ENCODE peak calls at places on chromosomes 4 and X, in six cellular contexts. K is H1, D is SK-N-SH, Q is K562, S is Panc1, W is GM12878. F is an unnamed sample.

GRCh38 chr4:153227501-153227900 is 23.3 kb downstream of the TRIM2 start:
- DNase-seq in K (no peak), D (no peak), Q (no peak), S (no peak), W (no peak), F (no peak)

GRCh38 chr4:107997001-107997788 is 7.5 kb downstream of the HADH start:
- DNase-seq in K (no peak), D (no peak), Q (no peak), S (no peak), W (no peak), F (no peak)

GRCh38 chr4:155960522-155960921 is 6.9 kb upstream of the CTSO start:
- DNase-seq in K (no peak), D (no peak), Q (no peak), S (no peak), W (no peak), F (no peak)

GRCh38 chr4:14176613-14177012 is 549.1 kb upstream of the BOD1L1 start:
- DNase-seq in K (no peak), D (no peak), Q (no peak), S (no peak), W (no peak), F (no peak)

GRCh38 chrX:104806346-104806745 is 240.3 kb downstream of the IL1RAPL2 start:
- DNase-seq in K (no peak), D (no peak), Q (no peak), S (no peak), W (no peak), F (no peak)

GRCh38 chr4:184310171-184310567 is 92.5 kb upstream of the ENPP6 start:
- DNase-seq in K (no peak), D (no peak), Q (no peak), S (no peak), W (no peak), F (no peak)

GRCh38 chr4:40662962-40663604 is 33.4 kb upstream of the RBM47 start:
- DNase-seq in K (no peak), D (no peak), Q (no peak), S (no peak), W (peak), F (no peak)

GRCh38 chr4:124146071-124146470 is 566.5 kb downstream of the ANKRD50 start:
- DNase-seq in K (no peak), D (no peak), Q (no peak), S (no peak), W (no peak), F (no peak)

GRCh38 chr4:100581337-100581736 is 63.5 kb upstream of the EMCN start:
- DNase-seq in K (no peak), D (no peak), Q (no peak), S (no peak), W (no peak), F (peak)

DNA sequence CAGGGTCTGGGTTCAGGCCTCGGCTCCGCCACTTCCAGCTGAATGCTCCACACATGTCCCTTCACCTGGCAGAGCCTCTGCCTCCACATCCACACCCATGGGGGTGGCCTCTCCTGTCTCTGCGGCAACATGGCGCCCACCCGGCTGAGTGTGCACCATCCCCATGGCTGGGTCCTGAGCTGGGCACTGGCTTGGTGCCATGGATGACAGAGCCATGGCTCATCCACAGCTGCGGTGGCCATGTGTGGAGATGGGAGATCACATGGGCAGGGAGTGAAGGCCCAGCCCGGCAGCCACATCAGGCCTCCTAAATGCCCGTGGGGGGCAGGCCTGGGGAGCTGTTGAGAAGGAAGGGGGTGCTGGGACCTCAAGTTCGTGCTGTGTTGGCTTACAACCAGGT is 213.7 kb downstream of the AFAP1 start:
- DNase-seq in K (no peak), D (no peak), Q (no peak), S (no peak), W (no peak), F (no peak)
- TF ChIP-seq SIN3A in K (no peak), D (no peak), Q (no peak), S (no peak), W (no peak), F (no peak)

GRCh38 chr4:128428397-128428796 is 140.8 kb upstream of the PGRMC2 start:
- DNase-seq in K (no peak), D (no peak), Q (no peak), S (no peak), W (no peak), F (no peak)

GRCh38 chr4:128424524-128425195 is 137.0 kb upstream of the PGRMC2 start:
- DNase-seq in K (no peak), D (no peak), Q (no peak), S (no peak), W (no peak), F (no peak)

DNA sequence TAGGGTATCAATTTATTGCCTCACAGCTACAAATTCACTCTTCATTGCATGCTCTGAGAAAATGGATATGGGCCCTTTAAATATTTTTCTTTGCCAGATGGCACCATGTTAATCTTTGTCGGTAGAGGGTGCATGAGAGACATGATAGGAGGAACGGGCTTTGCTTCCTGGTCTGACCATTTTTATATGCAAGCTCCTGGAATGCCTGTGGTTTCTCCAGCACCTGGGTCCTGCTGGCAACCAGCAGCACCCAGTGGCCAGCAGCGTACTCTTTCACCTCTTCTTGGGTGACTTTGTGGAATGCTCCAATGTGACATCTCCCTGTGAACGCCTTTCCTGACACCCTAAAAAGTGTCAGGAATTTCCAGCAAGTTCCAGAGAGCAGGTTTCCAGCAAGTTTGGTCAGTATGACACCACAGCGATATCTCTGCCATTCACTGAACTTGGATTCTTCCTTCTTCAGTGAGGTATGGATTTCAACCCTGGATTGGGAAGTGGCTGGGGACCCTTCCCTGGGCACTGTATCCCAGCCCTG is 140.3 kb upstream of the PGRMC2 start:
- DNase-seq in K (no peak), D (peak), Q (peak), S (peak), W (no peak), F (peak)
- TF ChIP-seq CTCF in K (peak), D (peak), Q (peak), S (peak), W (peak), F (peak)

GRCh38 chr4:22237155-22237751 is 278.6 kb downstream of the ADGRA3 start:
- DNase-seq in K (peak), D (peak), Q (peak), S (no peak), W (no peak), F (peak)
- H3K27ac ChIP-seq in K (no peak), D (no peak), Q (no peak), S (no peak), W (no peak), F (no peak)

DNA sequence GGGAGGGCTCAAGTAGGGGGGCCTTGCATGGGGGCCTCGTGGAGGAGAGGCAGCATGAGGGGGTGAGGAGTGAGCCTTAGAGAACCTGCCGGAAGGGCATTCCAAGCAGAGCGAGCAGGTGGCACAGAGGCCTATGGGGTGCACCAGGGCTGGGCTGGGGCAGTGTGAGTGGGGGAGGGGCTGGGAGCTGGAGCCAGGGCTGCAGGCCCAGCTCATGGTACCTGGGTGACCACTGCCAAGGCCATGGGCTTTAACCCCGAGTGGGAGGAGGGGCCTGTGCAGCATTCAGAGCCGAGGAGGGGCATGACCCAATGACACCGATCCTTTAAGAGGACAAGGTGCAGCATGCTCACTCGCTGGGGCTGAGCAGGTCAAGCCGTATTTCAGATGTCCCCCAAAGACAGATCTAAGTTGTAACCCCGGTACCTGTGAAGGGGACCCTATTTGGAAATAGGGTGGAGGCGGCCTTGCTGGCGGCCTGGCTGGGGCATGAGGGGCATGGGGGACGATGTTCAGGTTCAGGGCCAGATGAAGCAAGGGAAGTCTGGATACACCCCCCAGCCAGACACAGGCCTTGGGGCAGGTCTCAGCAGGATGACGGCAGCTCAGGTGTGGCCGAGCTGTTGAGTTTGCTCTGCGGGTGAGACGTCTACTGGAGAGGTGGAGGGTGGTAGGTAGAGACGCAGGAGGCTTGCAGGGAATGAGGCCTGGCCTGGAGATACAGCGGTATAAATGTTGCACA is 137.0 kb downstream of the CPZ start:
- DNase-seq in K (no peak), D (peak), Q (no peak), S (no peak), W (no peak), F (no peak)
- TF ChIP-seq SIN3A in K (no peak), D (no peak), Q (no peak), S (no peak), W (no peak), F (no peak)

GRCh38 chrX:13341491-13342101 is 21.7 kb upstream of the ATXN3L start:
- DNase-seq in K (no peak), D (no peak), Q (no peak), S (no peak), W (no peak), F (no peak)
- TF ChIP-seq CTCF in K (peak), D (peak), Q (no peak), S (peak), W (no peak), F (peak)

GRCh38 chr4:3485011-3485881 is 22.1 kb downstream of the DOK7 start:
- DNase-seq in K (no peak), D (no peak), Q (no peak), S (no peak), W (no peak), F (no peak)
- H3K27ac ChIP-seq in K (no peak), D (no peak), Q (no peak), S (no peak), W (no peak), F (peak)

GRCh38 chrX:20477836-20478532 is 211.3 kb upstream of the RPS6KA3 start:
- DNase-seq in K (no peak), D (no peak), Q (no peak), S (no peak), W (no peak), F (no peak)
- TF ChIP-seq SIN3A in K (no peak), D (no peak), Q (no peak), S (no peak), W (no peak), F (no peak)

GRCh38 chr4:76105652-76106051 is 31.1 kb downstream of the ART3 start:
- DNase-seq in K (no peak), D (no peak), Q (no peak), S (no peak), W (no peak), F (no peak)

GRCh38 chr4:76106442-76106841 is 31.9 kb downstream of the ART3 start:
- DNase-seq in K (no peak), D (no peak), Q (no peak), S (no peak), W (no peak), F (no peak)

GRCh38 chr4:76108467-76109181 is 34.1 kb downstream of the ART3 start:
- DNase-seq in K (no peak), D (peak), Q (no peak), S (no peak), W (no peak), F (no peak)
- TF ChIP-seq CTCF in K (peak), D (no peak), Q (peak), S (peak), W (peak), F (peak)

DNA sequence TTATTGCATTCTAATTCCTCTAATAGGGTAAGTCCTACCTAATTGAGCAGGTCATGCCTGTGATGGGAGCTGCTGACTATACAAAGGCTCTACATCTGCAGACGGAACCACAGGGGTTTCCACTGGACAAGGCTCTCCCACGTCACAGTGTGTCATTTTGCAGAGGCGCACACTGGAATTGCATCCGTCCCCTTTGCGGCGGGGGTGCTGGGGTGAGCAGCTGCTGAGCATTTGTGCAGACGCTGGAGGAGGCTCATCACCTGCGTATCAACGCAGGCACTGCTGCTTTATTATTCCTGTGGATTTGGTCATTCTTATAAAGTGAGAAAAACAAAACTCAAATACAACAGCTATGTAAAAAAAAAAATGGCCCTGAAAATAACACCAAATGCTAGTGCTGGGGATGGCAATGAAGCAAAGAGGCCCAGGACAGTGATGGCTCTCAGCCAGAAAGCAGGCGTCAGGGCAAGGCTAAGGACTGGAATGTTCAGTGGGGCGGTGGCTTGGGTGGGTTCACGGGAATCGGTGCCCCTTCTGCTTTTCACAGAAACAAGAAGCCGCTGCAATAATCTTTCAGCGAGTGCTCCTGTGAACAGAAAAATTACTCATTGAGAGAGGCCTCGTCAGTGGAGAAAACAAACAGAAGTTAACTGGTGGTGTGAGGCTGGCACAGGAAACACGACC is 67.8 kb downstream of the GATB start:
- DNase-seq in K (no peak), D (no peak), Q (no peak), S (no peak), W (no peak), F (no peak)
- H3K27ac ChIP-seq in K (no peak), D (no peak), Q (no peak), S (no peak), W (no peak), F (no peak)

GRCh38 chr4:106681381-106681921 is 312.9 kb upstream of the GIMD1 start:
- DNase-seq in K (no peak), D (no peak), Q (no peak), S (no peak), W (no peak), F (no peak)
- TF ChIP-seq SIN3A in K (no peak), D (no peak), Q (no peak), S (no peak), W (no peak), F (no peak)

F was measured in HCT116.